ENCODE peak calls at places on chromosomes 12 and 14, in five cellular contexts. O, V, E, Y and R are unnamed samples.
A peak's percentile ranks its signal among the peaks of the same experiment; 100 is the strongest.

GRCh38 chr12:114013601-114014345 is 47.6 kb upstream of the RBM19 start:
- DNase-seq in Y (peak; percentile 32), E (peak; percentile 60), V (peak; percentile 77), O (no peak), R (peak; percentile 74)

GRCh38 chr14:45716506-45716905 is 463.5 kb upstream of the MIS18BP1 start:
- DNase-seq in E (peak; percentile 5), V (peak; percentile 65), O (no peak), Y (peak; percentile 4), R (peak; percentile 11)

GRCh38 chr12:120869376-120869775 is 34.8 kb downstream of the SPPL3 start:
- DNase-seq in E (no peak), V (no peak), O (no peak), Y (no peak), R (no peak)

GRCh38 chr12:70849265-70849960 is 71.1 kb downstream of the PTPRR start:
- DNase-seq in E (peak; percentile 60), V (no peak), O (peak; percentile 39), Y (peak; percentile 5), R (peak; percentile 15)

GRCh38 chr12:19451196-19451595 is 11.9 kb downstream of the AEBP2 start:
- DNase-seq in O (no peak), V (peak; percentile 27), Y (peak; percentile 27), E (peak; percentile 23), R (no peak)

GRCh38 chr12:58668831-58669230 is 251.5 kb downstream of the LRIG3 start:
- DNase-seq in E (peak; percentile 38), Y (no peak), O (no peak), V (no peak), R (no peak)

GRCh38 chr12:116498471-116498870 is 60.7 kb upstream of the MAP1LC3B2 start:
- DNase-seq in V (no peak), E (peak; percentile 79), Y (no peak), O (no peak), R (no peak)

GRCh38 chr12:96636895-96637294 is 147.5 kb downstream of the CFAP54 start:
- DNase-seq in E (no peak), V (no peak), O (no peak), Y (no peak), R (no peak)

GRCh38 chr12:47817272-47818006 is 2.3 kb downstream of the HDAC7 start:
- DNase-seq in O (no peak), Y (no peak), V (peak; percentile 46), E (peak; percentile 68), R (peak; percentile 50)

GRCh38 chr14:79251278-79251677 is 960.0 kb downstream of the DIO2 start:
- DNase-seq in V (no peak), O (no peak), E (no peak), Y (no peak), R (no peak)

GRCh38 chr12:132084681-132085635 is 59.2 kb downstream of the DDX51 start:
- DNase-seq in Y (peak; percentile 87), E (peak; percentile 82), O (peak; percentile 68), V (peak; percentile 90), R (peak; percentile 87)

GRCh38 chr14:103122578-103123127 is 608 bp upstream of the TNFAIP2 start:
- DNase-seq in O (peak; percentile 41), E (peak; percentile 24), Y (peak; percentile 60), V (peak; percentile 57), R (no peak)

GRCh38 chr12:12889701-12890100 is 1.7 kb upstream of the GPRC5A start:
- DNase-seq in Y (no peak), E (no peak), V (no peak), O (no peak), R (no peak)

GRCh38 chr12:104596128-104596799 is 139.5 kb downstream of the CHST11 start:
- DNase-seq in E (peak; percentile 96), V (no peak), O (no peak), Y (no peak), R (peak; percentile 42)

GRCh38 chr14:91009501-91010152 is 50.8 kb downstream of the RPS6KA5 start:
- DNase-seq in O (no peak), V (no peak), Y (no peak), E (no peak), R (no peak)
- H4K20me1 ChIP-seq in O (no peaks in the 10 kb centered on the region), V (no peaks in the 10 kb centered on the region), Y (no peaks in the 10 kb centered on the region), E (no peaks in the 10 kb centered on the region), R (no peaks in the 10 kb centered on the region)

GRCh38 chr12:111417290-111417689 is 11.6 kb downstream of the SH2B3 start:
- DNase-seq in V (no peak), Y (no peak), O (no peak), E (no peak), R (no peak)

GRCh38 chr12:111419784-111420183 is 14.1 kb downstream of the SH2B3 start:
- DNase-seq in V (no peak), E (no peak), O (no peak), Y (no peak), R (no peak)

GRCh38 chr12:111417784-111418593 is 12.3 kb downstream of the SH2B3 start:
- DNase-seq in Y (no peak), V (no peak), E (no peak), O (no peak), R (no peak)

GRCh38 chr12:111418594-111418880 is 12.8 kb downstream of the SH2B3 start:
- DNase-seq in O (no peak), V (no peak), E (no peak), Y (no peak), R (no peak)

GRCh38 chr12:111420494-111420893 is 14.8 kb downstream of the SH2B3 start:
- DNase-seq in E (no peak), Y (no peak), O (no peak), V (no peak), R (no peak)
- H4K20me1 ChIP-seq in E (no peaks in the 10 kb centered on the region), Y (peaks cover 85% of the 10 kb centered on the region), O (peaks cover 3% of the 10 kb centered on the region), V (peaks cover 13% of the 10 kb centered on the region), R (no peaks in the 10 kb centered on the region)

DNA sequence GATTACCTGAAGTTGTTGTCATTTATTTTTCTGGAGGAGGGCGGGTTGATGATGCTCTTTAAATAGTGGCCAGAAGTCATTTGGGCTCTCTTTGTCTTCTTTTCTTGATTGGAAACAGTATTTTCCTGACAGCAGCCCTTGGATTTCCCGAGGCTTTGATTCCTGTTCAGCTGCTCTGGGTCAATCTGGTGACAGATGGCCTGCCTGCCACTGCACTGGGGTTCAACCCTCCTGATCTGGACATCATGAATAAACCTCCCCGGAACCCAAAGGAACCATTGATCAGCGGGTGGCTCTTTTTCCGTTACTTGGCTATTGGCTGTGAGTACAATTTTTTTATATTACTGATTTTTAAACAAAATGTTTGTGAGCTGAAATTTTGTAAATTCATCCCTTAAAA is 60.4 kb downstream of the ANAPC7 start:
- DNase-seq in E (no peak), V (no peak), Y (no peak), O (no peak), R (no peak)
- H4K20me1 ChIP-seq in E (no peaks in the 10 kb centered on the region), V (no peaks in the 10 kb centered on the region), Y (no peaks in the 10 kb centered on the region), O (no peaks in the 10 kb centered on the region), R (peaks cover 3% of the 10 kb centered on the region)

GRCh38 chr14:61673305-61673704 is 22.0 kb upstream of the HIF1A start:
- DNase-seq in E (no peak), Y (no peak), V (no peak), O (peak; percentile 58), R (no peak)

GRCh38 chr14:61675291-61675690 is 20.0 kb upstream of the HIF1A start:
- DNase-seq in E (no peak), Y (no peak), O (no peak), V (no peak), R (no peak)

GRCh38 chr14:61681413-61681812 is 13.9 kb upstream of the HIF1A start:
- DNase-seq in V (no peak), O (no peak), Y (no peak), E (no peak), R (no peak)

GRCh38 chr14:61678966-61679365 is 16.3 kb upstream of the HIF1A start:
- DNase-seq in E (peak; percentile 17), O (no peak), Y (peak; percentile 55), V (peak; percentile 86), R (no peak)

GRCh38 chr14:61677469-61677868 is 17.8 kb upstream of the HIF1A start:
- DNase-seq in E (no peak), V (no peak), Y (no peak), O (no peak), R (no peak)
- H4K20me1 ChIP-seq in E (no peaks in the 10 kb centered on the region), V (no peaks in the 10 kb centered on the region), Y (no peaks in the 10 kb centered on the region), O (no peaks in the 10 kb centered on the region), R (no peaks in the 10 kb centered on the region)

GRCh38 chr12:97984951-97985350 is 522.3 kb downstream of the RMST start:
- DNase-seq in V (no peak), E (no peak), O (no peak), Y (no peak), R (no peak)

GRCh38 chr12:97984456-97984855 is 521.9 kb downstream of the RMST start:
- DNase-seq in V (no peak), Y (no peak), E (no peak), O (no peak), R (no peak)

GRCh38 chr12:97982684-97983083 is 520.1 kb downstream of the RMST start:
- DNase-seq in V (no peak), Y (no peak), E (no peak), O (no peak), R (no peak)

GRCh38 chr12:97989366-97989940 is 525.9 kb upstream of the TMPO start:
- DNase-seq in O (no peak), Y (no peak), V (no peak), E (no peak), R (no peak)

GRCh38 chr12:97985834-97986233 is 523.2 kb downstream of the RMST start:
- DNase-seq in E (no peak), V (no peak), O (no peak), Y (no peak), R (no peak)
- H4K20me1 ChIP-seq in E (no peaks in the 10 kb centered on the region), V (no peaks in the 10 kb centered on the region), O (no peaks in the 10 kb centered on the region), Y (no peaks in the 10 kb centered on the region), R (no peaks in the 10 kb centered on the region)

GRCh38 chr14:91891081-91891480 is 23.7 kb upstream of the TC2N start:
- DNase-seq in O (no peak), Y (no peak), E (no peak), V (no peak), R (no peak)

GRCh38 chr14:91889477-91890211 is 22.3 kb upstream of the TC2N start:
- DNase-seq in Y (no peak), E (no peak), V (no peak), O (peak; percentile 32), R (no peak)

GRCh38 chr14:91891721-91892220 is 24.4 kb upstream of the TC2N start:
- DNase-seq in E (peak; percentile 75), O (no peak), Y (no peak), V (no peak), R (no peak)

GRCh38 chr14:91888641-91889476 is 21.5 kb upstream of the TC2N start:
- DNase-seq in V (peak; percentile 63), Y (no peak), E (peak; percentile 39), O (no peak), R (no peak)

GRCh38 chr14:91890291-91890749 is 23.0 kb upstream of the TC2N start:
- DNase-seq in Y (no peak), O (no peak), V (no peak), E (no peak), R (no peak)
- H4K20me1 ChIP-seq in Y (no peaks in the 10 kb centered on the region), O (no peaks in the 10 kb centered on the region), V (no peaks in the 10 kb centered on the region), E (no peaks in the 10 kb centered on the region), R (no peaks in the 10 kb centered on the region)

GRCh38 chr14:51744372-51745150 is 92.9 kb downstream of the FRMD6 start:
- DNase-seq in O (no peak), E (no peak), V (no peak), Y (no peak), R (no peak)
- H4K20me1 ChIP-seq in O (no peaks in the 10 kb centered on the region), E (no peaks in the 10 kb centered on the region), V (no peaks in the 10 kb centered on the region), Y (no peaks in the 10 kb centered on the region), R (no peaks in the 10 kb centered on the region)